ENCODE peak calls at places on chromosomes 3 and 15, in five cellular contexts. M is K562, P is SK-N-SH, Y is HEK293T, A is GM12878. E is an unnamed sample.

GRCh38 chr15:66659384-66659783 is 42.7 kb upstream of the SMAD6 start:
- DNase-seq in Y (no peak), M (no peak), P (no peak), A (no peak), E (no peak)

GRCh38 chr15:54820811-54821210 is 375.9 kb downstream of the RSL24D1 start:
- DNase-seq in A (no peak), Y (no peak), M (no peak), P (no peak), E (no peak)

GRCh38 chr3:182925944-182926337 is 54.4 kb downstream of the DCUN1D1 start:
- DNase-seq in M (no peak), Y (no peak), A (no peak), P (no peak), E (no peak)

GRCh38 chr15:74383695-74384565 is 16.5 kb upstream of the CYP11A1 start:
- DNase-seq in P (no peak), M (peak), Y (no peak), A (peak), E (no peak)

GRCh38 chr15:89845305-89845893 is 30.7 kb upstream of the ANPEP start:
- DNase-seq in M (no peak), Y (no peak), P (no peak), A (no peak), E (peak)

GRCh38 chr15:31327674-31328424 is 1.2 kb downstream of the KLF13 start:
- DNase-seq in A (no peak), Y (peak), P (peak), M (peak), E (peak)

GRCh38 chr15:51796777-51797474 is 32.5 kb upstream of the TMOD3 start:
- DNase-seq in Y (no peak), P (no peak), A (no peak), M (no peak), E (peak)

GRCh38 chr3:182683335-182684257 is 109.7 kb upstream of the ATP11B start:
- DNase-seq in P (peak), Y (peak), A (peak), M (peak), E (peak)

GRCh38 chr15:22780267-22780666 is 6.2 kb upstream of the NIPA1 start:
- DNase-seq in A (no peak), Y (no peak), P (no peak), M (no peak), E (no peak)

GRCh38 chr3:124235446-124235845 is 243.5 kb upstream of the ROPN1 start:
- DNase-seq in A (no peak), Y (no peak), P (no peak), M (no peak), E (no peak)

GRCh38 chr3:192449036-192449435 is 278.3 kb downstream of the FGF12 start:
- DNase-seq in P (no peak), A (no peak), Y (no peak), M (no peak), E (no peak)

GRCh38 chr3:71051259-71051595 is 532.3 kb downstream of the FOXP1 start:
- DNase-seq in A (no peak), M (no peak), Y (no peak), P (no peak), E (no peak)

GRCh38 chr3:197454014-197454413 is 101.8 kb downstream of the BDH1 start:
- DNase-seq in M (no peak), A (no peak), P (peak), Y (no peak), E (peak)

GRCh38 chr3:159238646-159239045 is 436.8 kb downstream of the MFSD1 start:
- DNase-seq in A (no peak), P (no peak), M (no peak), Y (no peak), E (no peak)

GRCh38 chr3:121663171-121663847 is 2.6 kb upstream of the HCLS1 start:
- DNase-seq in M (no peak), P (no peak), Y (no peak), A (no peak), E (peak)

GRCh38 chr3:121658716-121659435 is 1.8 kb downstream of the HCLS1 start:
- DNase-seq in M (no peak), P (no peak), A (no peak), Y (no peak), E (no peak)

GRCh38 chr3:121661376-121661775 is 673 bp upstream of the HCLS1 start:
- DNase-seq in P (no peak), Y (no peak), M (no peak), A (no peak), E (no peak)

GRCh38 chr3:121662742-121663141 is 2.0 kb upstream of the HCLS1 start:
- DNase-seq in M (no peak), P (no peak), A (no peak), Y (no peak), E (no peak)

DNA sequence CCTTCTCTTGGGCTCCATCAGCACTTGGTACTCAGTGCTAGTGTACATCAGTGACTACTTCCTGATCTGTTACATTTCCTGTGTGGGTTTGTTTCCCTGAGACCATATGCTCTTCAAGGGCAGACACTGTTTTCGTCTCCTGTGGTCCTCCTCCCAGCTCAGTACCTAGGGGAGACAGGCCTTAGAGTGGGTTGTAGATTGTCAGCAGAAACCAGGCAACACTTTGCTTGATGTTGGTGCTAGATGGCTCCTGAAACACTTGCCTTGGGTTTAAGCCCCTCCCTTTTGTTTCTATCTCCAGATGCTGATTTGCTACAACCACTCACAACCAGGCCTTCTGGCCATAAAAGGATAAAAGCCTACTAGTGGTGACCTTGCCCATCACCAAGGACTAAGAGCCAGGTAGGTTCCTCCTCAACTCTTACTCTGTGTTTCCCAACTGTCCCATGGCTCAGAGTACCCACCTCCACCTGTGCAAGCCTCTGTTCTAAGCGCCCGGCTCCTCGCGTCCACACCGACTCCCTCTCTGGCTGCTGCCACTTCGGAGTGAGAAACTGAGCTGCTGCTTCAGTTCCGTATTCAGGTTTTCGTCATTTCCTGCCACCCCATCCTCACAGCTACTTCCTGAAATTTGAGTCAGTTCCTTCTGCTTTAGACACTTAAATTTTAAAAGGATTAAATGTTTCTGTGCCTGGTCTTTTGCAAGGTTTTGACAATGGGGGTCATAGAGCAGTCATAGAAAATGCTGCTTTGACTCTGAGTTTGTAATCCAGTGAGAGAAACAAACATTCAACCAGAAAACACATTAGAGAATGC is at the start of gene HCLS1:
- DNase-seq in P (no peak), M (peak), A (peak), Y (no peak), E (no peak)
- TF ChIP-seq FOXM1 in P (no peak), M (no peak), A (no peak), Y (no peak), E (no peak)

GRCh38 chr3:16132926-16133325 is 41.6 kb upstream of the GALNT15 start:
- DNase-seq in Y (no peak), M (no peak), P (no peak), A (no peak), E (no peak)
- TF ChIP-seq FOXM1 in Y (no peak), M (no peak), P (no peak), A (no peak), E (no peak)

GRCh38 chr3:194129581-194130133 is 6.3 kb upstream of the HES1 start:
- DNase-seq in A (no peak), M (no peak), P (no peak), Y (no peak), E (peak)
- TF ChIP-seq FOXM1 in A (no peak), M (no peak), P (no peak), Y (no peak), E (no peak)

DNA sequence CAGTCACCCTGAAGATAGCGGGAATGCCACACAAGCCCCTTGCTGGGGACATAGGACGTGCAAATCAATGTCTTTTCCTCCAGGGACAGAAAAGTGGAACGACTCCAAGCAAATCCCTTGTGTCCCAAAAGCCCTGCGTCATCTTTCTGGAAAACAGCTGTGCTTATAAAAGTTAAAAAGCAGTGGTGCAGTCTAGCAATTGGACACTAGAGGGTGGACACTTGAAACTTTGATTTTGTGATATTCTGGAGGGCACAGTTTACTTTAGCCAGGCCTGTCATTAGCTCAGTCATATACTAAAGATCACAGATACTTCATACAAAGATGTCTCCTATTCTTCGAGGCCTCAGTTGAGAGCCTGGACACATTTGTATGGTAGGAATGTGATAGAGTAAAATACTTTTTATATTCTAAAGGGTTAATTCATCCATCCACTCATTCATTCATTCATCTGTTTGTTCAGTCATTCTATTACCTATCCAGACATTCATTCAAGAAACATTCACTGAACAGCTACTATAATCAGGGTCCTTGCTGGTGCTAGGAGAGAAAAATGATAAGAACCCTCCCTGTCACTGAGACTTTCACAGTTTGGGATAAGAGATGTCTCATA is 63.8 kb upstream of the ANKRD34C start:
- DNase-seq in M (no peak), P (peak), Y (peak), A (no peak), E (no peak)
- TF ChIP-seq FOXM1 in M (no peak), P (no peak), Y (no peak), A (no peak), E (no peak)

GRCh38 chr15:42139596-42139995 is 16.8 kb downstream of the PLA2G4F start:
- DNase-seq in Y (no peak), M (no peak), A (no peak), P (no peak), E (no peak)
- TF ChIP-seq FOXM1 in Y (no peak), M (no peak), A (no peak), P (no peak), E (no peak)

E was measured in HepG2.